ENCODE peak calls at places on chromosome 2, in five cellular contexts. V, G, B, A and J are unnamed samples.
A peak's percentile ranks its signal among the peaks of the same experiment; 100 is the strongest.

GRCh38 chr2:185511925-185512324 is 226.7 kb upstream of the FSIP2 start:
- DNase-seq in V (no peak), A (no peak), G (no peak), B (no peak), J (no peak)

GRCh38 chr2:174336403-174337336 is 1.9 kb downstream of the SP9 start:
- DNase-seq in B (no peak), G (no peak), A (peak; percentile 78), V (peak; percentile 44), J (no peak)

GRCh38 chr2:118577202-118577601 is 270.2 kb downstream of the EN1 start:
- DNase-seq in V (no peak), A (no peak), B (no peak), G (no peak), J (no peak)

GRCh38 chr2:43133336-43133707 is 93.1 kb downstream of the ZFP36L2 start:
- DNase-seq in G (no peak), B (no peak), V (no peak), A (no peak), J (no peak)

GRCh38 chr2:31371691-31372090 is 42.9 kb downstream of the XDH start:
- DNase-seq in V (no peak), A (no peak), G (no peak), B (no peak), J (no peak)

GRCh38 chr2:171150694-171151285 is 9.9 kb downstream of the TLK1 start:
- DNase-seq in B (no peak), A (no peak), V (no peak), G (no peak), J (no peak)

GRCh38 chr2:60867848-60868247 is 13.5 kb upstream of the REL start:
- DNase-seq in V (no peak), A (no peak), B (no peak), G (peak; percentile 88), J (peak; percentile 26)

GRCh38 chr2:10344105-10345066 is 41.7 kb downstream of the HPCAL1 start:
- DNase-seq in A (no peak), B (no peak), V (no peak), G (no peak), J (no peak)